ENCODE peak calls at places on chromosomes 1 and 21, in ten cellular contexts. L, F, K, E, X, Y, B, A, S and H are unnamed samples.

GRCh38 chr21:44006017-44006624 is 6.0 kb upstream of the TRAPPC10 start:
- DNase-seq in A (peak; percentile 62), B (no peak), K (no peak), F (no peak), L (no peak), S (no peak), X (no peak), Y (no peak), E (no peak), H (no peak)

GRCh38 chr1:15027515-15027948 is 126.0 kb upstream of the TMEM51 start:
- DNase-seq in K (peak; percentile 73), Y (peak; percentile 57), L (peak; percentile 72), A (peak; percentile 81), S (peak; percentile 75), X (peak; percentile 85), B (peak; percentile 38), F (peak; percentile 23), E (peak; percentile 81), H (no peak)

GRCh38 chr1:44698138-44698537 is 23.6 kb downstream of the ARMH1 start:
- DNase-seq in Y (no peak), X (no peak), B (no peak), A (no peak), K (no peak), S (no peak), F (no peak), E (no peak), L (no peak), H (no peak)

GRCh38 chr1:167803358-167804217 is 81.8 kb downstream of the MPZL1 start:
- DNase-seq in L (peak; percentile 97), E (peak; percentile 91), K (peak; percentile 96), A (peak; percentile 93), S (peak; percentile 91), F (peak; percentile 87), X (peak; percentile 90), B (peak; percentile 87), Y (peak; percentile 96), H (peak; percentile 71)

GRCh38 chr1:83882906-83883305 is 116.0 kb downstream of the TTLL7 start:
- DNase-seq in X (no peak), K (no peak), F (no peak), E (no peak), Y (peak; percentile 90), L (peak; percentile 28), S (no peak), A (peak; percentile 30), B (no peak), H (no peak)

GRCh38 chr1:55476445-55477015 is 261.4 kb upstream of the USP24 start:
- DNase-seq in A (peak; percentile 19), Y (no peak), F (no peak), B (no peak), K (no peak), S (no peak), E (no peak), X (no peak), L (no peak), H (no peak)

GRCh38 chr1:172279951-172280350 is 140.5 kb upstream of the C1orf105 start:
- DNase-seq in K (no peak), E (no peak), X (no peak), S (no peak), Y (no peak), A (no peak), F (no peak), L (no peak), B (no peak), H (no peak)

GRCh38 chr1:234709473-234710279 is 99.7 kb upstream of the IRF2BP2 start:
- DNase-seq in B (no peak), E (no peak), A (no peak), L (peak; percentile 21), F (no peak), S (no peak), Y (no peak), X (peak; percentile 43), K (no peak), H (no peak)

GRCh38 chr1:46204406-46204742 is 1.2 kb downstream of the LURAP1 start:
- DNase-seq in L (no peak), S (no peak), A (no peak), B (no peak), X (no peak), Y (no peak), E (no peak), F (no peak), K (no peak), H (no peak)

GRCh38 chr1:53545663-53546408 is 86.6 kb downstream of the DMRTB1 start:
- DNase-seq in X (peak; percentile 47), L (no peak), E (no peak), S (no peak), K (no peak), Y (no peak), F (no peak), B (peak; percentile 14), A (no peak), H (no peak)

GRCh38 chr1:225933072-225933471 is 7.9 kb downstream of the LEFTY2 start:
- DNase-seq in S (no peak), L (no peak), K (no peak), A (no peak), X (no peak), Y (no peak), B (no peak), E (no peak), F (no peak), H (no peak)

GRCh38 chr1:96306809-96307208 is 414.8 kb upstream of the PTBP2 start:
- DNase-seq in B (no peak), L (no peak), E (no peak), Y (no peak), A (no peak), S (no peak), K (no peak), X (no peak), F (no peak), H (no peak)

GRCh38 chr1:154327466-154328317 is 2.4 kb downstream of the ATP8B2 start:
- DNase-seq in S (no peak), E (no peak), X (no peak), A (no peak), B (no peak), L (peak; percentile 30), F (no peak), Y (peak; percentile 21), K (peak; percentile 44), H (peak; percentile 43)

GRCh38 chr1:234921266-234922062 is 207.2 kb downstream of the TOMM20 start:
- DNase-seq in L (no peak), F (no peak), S (no peak), X (peak; percentile 75), B (no peak), A (no peak), Y (no peak), E (no peak), K (peak; percentile 75), H (no peak)

GRCh38 chr1:28640766-28641165 is 2.1 kb downstream of the TAF12 start:
- DNase-seq in S (no peak), K (no peak), Y (no peak), E (no peak), A (peak; percentile 17), B (no peak), L (no peak), F (peak; percentile 22), X (no peak), H (peak; percentile 4)

GRCh38 chr1:118842462-118843201 is 145.5 kb downstream of the TBX15 start:
- DNase-seq in E (no peak), X (no peak), A (peak; percentile 35), K (no peak), S (no peak), F (no peak), L (no peak), B (no peak), Y (no peak), H (no peak)

GRCh38 chr1:235996048-235996785 is 68.7 kb downstream of the NID1 start:
- DNase-seq in Y (no peak), K (no peak), S (no peak), A (no peak), X (no peak), L (no peak), E (no peak), F (no peak), B (no peak), H (no peak)

GRCh38 chr1:213985181-213986019 is 2.4 kb upstream of the PROX1 start:
- DNase-seq in L (peak; percentile 57), S (no peak), K (no peak), B (no peak), F (no peak), Y (peak; percentile 18), X (no peak), A (peak; percentile 48), E (no peak), H (peak; percentile 21)

GRCh38 chr1:201562257-201562656 is 23.3 kb downstream of the NAV1 start:
- DNase-seq in S (no peak), F (no peak), Y (no peak), L (no peak), B (no peak), A (peak; percentile 54), X (no peak), K (no peak), E (no peak), H (no peak)
- H3K27ac ChIP-seq in S (no peak overlapping the region), F (no peak overlapping the region), Y (no peak overlapping the region), L (no peak overlapping the region), B (no peak overlapping the region), A (peak overlapping the region; percentile 77), X (peak overlapping the region; percentile 74), K (peak overlapping the region; percentile 65), E (peak overlapping the region; percentile 97), H (no peak overlapping the region)

DNA sequence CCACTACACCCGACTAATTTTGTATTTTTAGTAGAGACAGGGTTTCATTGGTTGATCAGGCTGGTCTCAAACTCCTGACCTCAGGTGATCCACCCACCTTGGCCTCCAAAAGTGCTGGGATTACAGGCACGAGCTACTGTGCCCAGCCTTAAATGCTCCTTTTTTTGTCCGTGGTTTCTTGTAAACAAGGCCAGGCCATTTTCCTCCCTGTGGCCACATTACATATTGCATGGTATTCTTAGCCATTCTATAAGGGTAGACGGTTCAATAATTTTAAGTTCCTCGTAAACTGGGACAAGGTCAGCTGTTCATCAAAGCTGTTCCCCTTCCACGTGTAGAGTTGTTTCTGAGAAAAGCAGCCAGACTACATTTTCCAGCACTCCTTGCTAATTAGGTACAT is 10.3 kb upstream of the LUZP1 start:
- DNase-seq in F (no peak), E (no peak), X (no peak), L (no peak), Y (no peak), S (no peak), A (no peak), K (no peak), B (no peak), H (peak; percentile 22)
- H3K27ac ChIP-seq in F (no peak overlapping the region), E (peak overlapping the region; percentile 79), X (no peak overlapping the region), L (no peak overlapping the region), Y (no peak overlapping the region), S (no peak overlapping the region), A (no peak overlapping the region), K (peak overlapping the region; percentile 91), B (no peak overlapping the region), H (no peak overlapping the region)

DNA sequence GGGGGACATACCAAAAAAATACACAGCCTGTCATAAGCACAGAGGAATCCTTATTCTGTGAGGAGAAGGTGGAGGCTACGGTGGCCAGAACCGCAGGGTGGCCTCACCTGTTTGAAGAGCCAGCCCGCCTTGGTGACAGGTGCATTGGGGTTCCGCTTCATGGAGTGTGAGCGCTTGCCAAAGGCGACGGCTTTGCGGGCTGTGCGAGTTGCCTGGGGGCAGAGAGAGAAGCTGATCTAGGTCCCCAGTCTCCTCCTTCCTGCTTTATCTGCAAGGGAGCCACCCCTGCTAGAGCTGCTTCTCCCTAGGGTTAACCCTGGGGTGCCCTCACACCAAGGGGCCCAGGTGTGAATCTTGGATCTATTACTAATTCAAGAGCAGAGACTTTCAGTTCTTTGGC is 54.3 kb upstream of the GOLT1A start:
- DNase-seq in S (no peak), E (no peak), B (no peak), A (no peak), K (no peak), Y (no peak), L (no peak), F (no peak), X (no peak), H (no peak)
- H3K27ac ChIP-seq in S (no peak overlapping the region), E (peak overlapping the region; percentile 80), B (no peak overlapping the region), A (peak overlapping the region; percentile 82), K (peak overlapping the region; percentile 67), Y (no peak overlapping the region), L (no peak overlapping the region), F (no peak overlapping the region), X (no peak overlapping the region), H (no peak overlapping the region)

GRCh38 chr1:40630488-40631223 is 34.8 kb downstream of the RIMS3 start:
- DNase-seq in F (no peak), Y (peak; percentile 55), A (peak; percentile 56), L (peak; percentile 78), X (no peak), E (no peak), B (no peak), K (peak; percentile 36), S (no peak), H (no peak)
- H3K27ac ChIP-seq in F (no peak overlapping the region), Y (no peak overlapping the region), A (no peak overlapping the region), L (no peak overlapping the region), X (no peak overlapping the region), E (no peak overlapping the region), B (no peak overlapping the region), K (no peak overlapping the region), S (no peak overlapping the region), H (no peak overlapping the region)